ENCODE peak calls at places on chromosomes 12 and 14, in six cellular contexts. Z, A, M, Y, F and E are unnamed samples.

GRCh38 chr12:122858171-122858570 is 22.9 kb downstream of the HIP1R start:
- DNase-seq in F (no peak), Z (peak), Y (no peak), M (no peak), A (no peak), E (no peak)

GRCh38 chr14:73424453-73424852 is 33.9 kb downstream of the NUMB start:
- DNase-seq in A (no peak), Z (no peak), F (no peak), Y (no peak), M (no peak), E (no peak)

GRCh38 chr12:110266980-110267620 is 13.9 kb upstream of the ATP2A2 start:
- DNase-seq in A (no peak), Y (no peak), M (no peak), F (no peak), Z (peak), E (peak)

GRCh38 chr12:111462134-111462821 is 56.6 kb downstream of the SH2B3 start:
- DNase-seq in Z (no peak), M (no peak), Y (no peak), F (no peak), A (no peak), E (no peak)

GRCh38 chr12:34599530-34600513 is 577.5 kb downstream of the ALG10 start:
- DNase-seq in Z (peak), M (no peak), Y (no peak), F (no peak), A (no peak), E (no peak)

GRCh38 chr14:51865953-51866747 is 5.7 kb downstream of the GNG2 start:
- DNase-seq in Y (no peak), M (no peak), F (no peak), Z (no peak), A (no peak), E (peak)

GRCh38 chr12:52442600-52443061 is 8.5 kb upstream of the KRT75 start:
- DNase-seq in Z (no peak), F (no peak), Y (no peak), M (peak), A (no peak), E (no peak)

GRCh38 chr14:86847176-86847575 is 1145.8 kb downstream of the GALC start:
- DNase-seq in M (no peak), Y (no peak), F (no peak), Z (no peak), A (no peak), E (no peak)

GRCh38 chr12:113935459-113935858 is 30.7 kb downstream of the RBM19 start:
- DNase-seq in F (no peak), A (no peak), Y (no peak), M (no peak), Z (no peak), E (no peak)

GRCh38 chr12:92827836-92828431 is 101.2 kb downstream of the EEA1 start:
- DNase-seq in Y (peak), F (peak), Z (peak), M (no peak), A (peak), E (peak)

GRCh38 chr12:71744522-71745300 is 10.0 kb upstream of the RAB21 start:
- DNase-seq in A (no peak), F (no peak), M (no peak), Z (no peak), Y (no peak), E (no peak)

GRCh38 chr12:132986885-132987225 is 688 bp downstream of the ZNF26 start:
- DNase-seq in M (no peak), Z (no peak), F (peak), Y (no peak), A (no peak), E (no peak)

GRCh38 chr12:115938794-115939377 is 338.6 kb downstream of the MED13L start:
- DNase-seq in Y (no peak), F (no peak), Z (no peak), M (no peak), A (no peak), E (no peak)

GRCh38 chr12:8644345-8645248 is 18.0 kb downstream of the MFAP5 start:
- DNase-seq in M (no peak), F (no peak), Z (no peak), A (no peak), Y (peak), E (no peak)

GRCh38 chr14:42980419-42980818 is 1373.7 kb downstream of the LRFN5 start:
- DNase-seq in M (no peak), F (no peak), Y (no peak), Z (no peak), A (no peak), E (no peak)

GRCh38 chr14:86788229-86788628 is 1204.8 kb downstream of the GALC start:
- DNase-seq in Y (no peak), F (no peak), A (no peak), M (no peak), Z (no peak), E (no peak)

GRCh38 chr12:27332407-27333310 is at the start of gene BMAL2:
- DNase-seq in M (peak), Z (peak), A (peak), Y (no peak), F (peak), E (peak)

GRCh38 chr12:93116632-93117031 is 187.5 kb upstream of the EEA1 start:
- DNase-seq in Z (no peak), Y (no peak), F (no peak), A (no peak), M (no peak), E (no peak)

GRCh38 chr12:79424109-79424721 is 266.5 kb downstream of the PAWR start:
- DNase-seq in F (peak), Y (no peak), A (no peak), Z (peak), M (no peak), E (no peak)

GRCh38 chr12:67788118-67788517 is 139.6 kb downstream of the DYRK2 start:
- DNase-seq in Z (no peak), Y (no peak), F (no peak), M (no peak), A (no peak), E (no peak)

GRCh38 chr14:105467249-105467941 is 7.2 kb upstream of the CRIP2 start:
- DNase-seq in M (no peak), F (no peak), Y (no peak), Z (no peak), A (no peak), E (no peak)
- H3K27ac ChIP-seq in M (no peak), F (no peak), Y (no peak), Z (peak), A (no peak), E (no peak)

DNA sequence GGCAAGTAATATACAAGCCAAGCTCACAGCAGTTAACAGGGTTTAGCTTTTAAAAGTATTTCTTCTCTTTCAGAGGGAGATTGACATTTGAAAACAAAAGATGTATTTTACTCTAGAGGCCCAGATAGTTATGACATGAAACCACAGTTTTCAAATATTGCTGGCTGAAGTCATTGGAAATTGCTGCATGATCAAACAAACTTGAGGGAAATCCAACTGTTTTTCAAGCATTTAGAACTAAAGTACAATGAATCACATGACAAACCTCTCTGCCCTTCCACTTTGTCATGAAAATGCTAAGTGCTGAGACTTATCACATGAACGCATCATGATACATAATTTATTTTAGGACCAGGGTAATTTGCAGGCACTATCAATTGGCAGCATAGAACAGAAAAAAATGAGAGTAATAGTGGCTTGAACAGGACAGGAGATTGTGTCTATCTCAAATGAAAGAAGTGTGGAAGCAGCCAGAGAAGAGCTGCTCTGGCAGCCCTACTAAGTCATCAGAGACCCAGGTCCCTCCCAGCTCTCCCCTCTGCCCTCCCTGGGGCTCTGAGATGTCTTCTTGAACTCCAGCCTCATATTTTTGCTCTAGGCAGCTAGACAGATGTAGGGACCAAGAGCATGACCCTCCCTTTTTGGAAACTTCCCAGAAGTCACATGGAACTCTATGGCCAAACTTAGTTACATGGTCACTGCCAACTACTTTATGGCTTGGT is 90.1 kb upstream of the PELI2 start:
- DNase-seq in Y (no peak), Z (no peak), F (no peak), A (no peak), M (no peak), E (no peak)
- TF ChIP-seq GABPA in Y (no peak), Z (no peak), F (no peak), A (no peak), M (no peak), E (no peak)

GRCh38 chr14:21383848-21384493 is at the start of gene SUPT16H:
- DNase-seq in A (peak), F (peak), M (peak), Z (peak), Y (peak), E (peak)

GRCh38 chr14:21382095-21382494 is 1.7 kb downstream of the SUPT16H start:
- DNase-seq in F (no peak), Y (no peak), M (no peak), Z (no peak), A (no peak), E (no peak)

GRCh38 chr14:21384494-21384851 is 654 bp upstream of the SUPT16H start:
- DNase-seq in Y (no peak), A (no peak), Z (no peak), F (no peak), M (no peak), E (no peak)

GRCh38 chr14:21382886-21383847 is 652 bp downstream of the SUPT16H start:
- DNase-seq in M (no peak), Z (peak), F (peak), A (peak), Y (no peak), E (peak)

GRCh38 chr14:21385170-21385904 is 1.5 kb upstream of the SUPT16H start:
- DNase-seq in F (no peak), A (peak), Y (no peak), M (no peak), Z (no peak), E (no peak)
- H3K27ac ChIP-seq in F (peak), A (peak), Y (peak), M (no peak), Z (peak), E (peak)

GRCh38 chr12:5173511-5174011 is 129.9 kb downstream of the KCNA5 start:
- DNase-seq in Y (no peak), F (no peak), Z (no peak), M (no peak), A (no peak), E (no peak)

GRCh38 chr12:5177731-5178130 is 134.1 kb downstream of the KCNA5 start:
- DNase-seq in Z (no peak), M (no peak), A (no peak), Y (no peak), F (no peak), E (no peak)

GRCh38 chr12:5172886-5173285 is 129.2 kb downstream of the KCNA5 start:
- DNase-seq in F (no peak), Z (no peak), M (no peak), A (no peak), Y (no peak), E (no peak)

GRCh38 chr12:5176058-5176457 is 132.4 kb downstream of the KCNA5 start:
- DNase-seq in F (no peak), A (no peak), Y (no peak), M (no peak), Z (no peak), E (no peak)

GRCh38 chr12:5177096-5177495 is 133.4 kb downstream of the KCNA5 start:
- DNase-seq in M (no peak), A (no peak), F (no peak), Y (no peak), Z (no peak), E (no peak)
- TF ChIP-seq GABPA in M (no peak), A (no peak), F (no peak), Y (no peak), Z (no peak), E (no peak)

GRCh38 chr14:76550534-76550933 is 174.6 kb downstream of the ESRRB start:
- DNase-seq in Y (no peak), M (no peak), F (no peak), Z (no peak), A (no peak), E (no peak)
- H3K27ac ChIP-seq in Y (no peak), M (no peak), F (no peak), Z (no peak), A (no peak), E (no peak)

DNA sequence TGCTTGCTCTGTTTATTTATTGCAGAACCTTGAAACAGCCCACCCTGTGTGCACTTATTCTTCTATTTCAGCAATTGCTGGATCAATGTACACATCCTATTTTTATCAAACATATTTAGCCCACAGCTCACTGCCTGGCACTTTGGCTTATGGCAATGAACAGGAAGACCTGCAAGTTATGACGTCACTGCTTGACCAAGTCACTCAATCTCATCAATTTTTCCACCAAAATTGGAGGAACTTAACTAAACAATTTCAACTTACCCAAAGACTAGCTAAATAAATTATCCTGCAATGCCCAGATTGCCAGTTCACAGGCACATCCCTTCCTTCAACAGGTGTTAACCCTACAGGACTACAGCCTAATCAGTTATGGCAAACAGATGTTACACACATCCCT is 89.3 kb downstream of the FSCB start:
- DNase-seq in F (no peak), Y (no peak), A (no peak), Z (no peak), M (no peak), E (no peak)
- TF ChIP-seq GABPA in F (no peak), Y (no peak), A (no peak), Z (no peak), M (no peak), E (no peak)

GRCh38 chr12:6941786-6942185 is 1.8 kb upstream of the RNU7-1 start:
- DNase-seq in Z (no peak), A (no peak), F (no peak), Y (no peak), M (peak), E (no peak)
- H3K27ac ChIP-seq in Z (peak), A (no peak), F (no peak), Y (no peak), M (no peak), E (no peak)